ENCODE peak calls at places on chromosomes 7 and 10, in four cellular contexts. Q, U, W and Y are unnamed samples.

GRCh38 chr7:12719141-12719919 is 31.9 kb downstream of the ARL4A start:
- DNase-seq in Q (peak; percentile 52), U (no peak), W (peak; percentile 90), Y (no peak)

GRCh38 chr10:118276203-118276602 is 65.9 kb downstream of the FAM204A start:
- DNase-seq in Q (no peak), U (no peak), W (no peak), Y (no peak)

GRCh38 chr10:78335691-78336401 is 302.2 kb downstream of the RPS24 start:
- DNase-seq in Q (no peak), U (peak; percentile 51), W (peak; percentile 75), Y (no peak)

GRCh38 chr7:115135111-115135510 is 213.2 kb downstream of the MDFIC start:
- DNase-seq in Q (no peak), U (no peak), W (no peak), Y (no peak)

GRCh38 chr10:80168679-80169380 is 36.3 kb downstream of the PLAC9 start:
- DNase-seq in Q (no peak), U (peak; percentile 32), W (no peak), Y (no peak)

GRCh38 chr7:1725199-1725701 is 55.2 kb downstream of the ELFN1 start:
- DNase-seq in Q (no peak), U (peak; percentile 47), W (peak; percentile 17), Y (no peak)

GRCh38 chr7:73966941-73967831 is 60.8 kb upstream of the ELN start:
- DNase-seq in Q (no peak), U (peak; percentile 11), W (no peak), Y (no peak)

GRCh38 chr7:5422324-5423271 is 1.0 kb downstream of the TNRC18 start:
- DNase-seq in Q (no peak), U (no peak), W (peak; percentile 39), Y (peak; percentile 24)

GRCh38 chr10:47415520-47416304 is 31.6 kb upstream of the ZNF488 start:
- DNase-seq in Q (no peak), U (no peak), W (no peak), Y (no peak)

GRCh38 chr10:33643042-33643441 is 308.6 kb upstream of the NRP1 start:
- DNase-seq in Q (no peak), U (no peak), W (peak; percentile 75), Y (no peak)

GRCh38 chr7:132546366-132547145 is 29.7 kb downstream of the PLXNA4 start:
- DNase-seq in Q (no peak), U (no peak), W (no peak), Y (no peak)

GRCh38 chr7:44323381-44324203 is 1.8 kb downstream of the CAMK2B start:
- DNase-seq in Q (no peak), U (no peak), W (no peak), Y (no peak)

GRCh38 chr7:105218939-105219770 is 169.6 kb downstream of the SRPK2 start:
- DNase-seq in Q (no peak), U (no peak), W (peak; percentile 65), Y (no peak)

GRCh38 chr10:69449841-69450240 is 1.4 kb upstream of the TSPAN15 start:
- DNase-seq in Q (peak; percentile 64), U (peak; percentile 71), W (peak; percentile 50), Y (no peak)

GRCh38 chr10:74079028-74079913 is 71.4 kb downstream of the AP3M1 start:
- DNase-seq in Q (no peak), U (no peak), W (peak; percentile 39), Y (no peak)

GRCh38 chr10:74320717-74321116 is 169.7 kb downstream of the ADK start:
- DNase-seq in Q (no peak), U (no peak), W (no peak), Y (no peak)

GRCh38 chr7:154927624-154928125 is 75.2 kb downstream of the PAXIP1 start:
- DNase-seq in Q (peak; percentile 93), U (peak; percentile 70), W (peak; percentile 96), Y (peak; percentile 32)

GRCh38 chr10:21084700-21085099 is 187.6 kb upstream of the NEBL start:
- DNase-seq in Q (no peak), U (no peak), W (no peak), Y (no peak)

GRCh38 chr7:22564511-22565045 is 64.6 kb upstream of the STEAP1B start:
- DNase-seq in Q (no peak), U (no peak), W (peak; percentile 97), Y (no peak)

GRCh38 chr7:90816511-90817142 is 220.5 kb downstream of the CDK14 start:
- DNase-seq in Q (no peak), U (no peak), W (peak; percentile 97), Y (no peak)

GRCh38 chr7:66505009-66505408 is 123.7 kb upstream of the KCTD7 start:
- DNase-seq in Q (no peak), U (no peak), W (no peak), Y (no peak)

GRCh38 chr7:126529254-126529653 is 723.5 kb downstream of the GRM8 start:
- DNase-seq in Q (no peak), U (no peak), W (no peak), Y (no peak)

GRCh38 chr7:150936018-150936417 is 42.1 kb downstream of the KCNH2 start:
- DNase-seq in Q (no peak), U (no peak), W (no peak), Y (no peak)

GRCh38 chr10:5900247-5900646 is 10.2 kb downstream of the FBH1 start:
- DNase-seq in Q (no peak), U (no peak), W (no peak), Y (no peak)

GRCh38 chr7:131654668-131655326 is 98.4 kb upstream of the PODXL start:
- DNase-seq in Q (peak; percentile 86), U (peak; percentile 91), W (peak; percentile 77), Y (peak; percentile 81)

GRCh38 chr10:123299598-123299997 is 145.4 kb downstream of the BUB3 start:
- DNase-seq in Q (no peak), U (no peak), W (no peak), Y (no peak)

GRCh38 chr7:23065974-23066373 is 39.6 kb upstream of the KLHL7 start:
- DNase-seq in Q (no peak), U (no peak), W (peak; percentile 31), Y (no peak)

GRCh38 chr7:13988011-13988410 is 1.5 kb downstream of the ETV1 start:
- DNase-seq in Q (no peak), U (no peak), W (peak; percentile 67), Y (no peak)

GRCh38 chr7:73967832-73968295 is 60.1 kb upstream of the ELN start:
- DNase-seq in Q (no peak), U (peak; percentile 3), W (no peak), Y (no peak)

GRCh38 chr10:26269754-26270153 is 53.2 kb downstream of the GAD2 start:
- DNase-seq in Q (no peak), U (no peak), W (peak; percentile 17), Y (no peak)

GRCh38 chr10:34526186-34526585 is 288.9 kb downstream of the PARD3 start:
- DNase-seq in Q (no peak), U (no peak), W (peak; percentile 85), Y (no peak)

GRCh38 chr7:114851406-114852025 is 70.4 kb upstream of the MDFIC start:
- DNase-seq in Q (no peak), U (no peak), W (no peak), Y (no peak)

GRCh38 chr10:130261766-130262165 is 125.6 kb downstream of the GLRX3 start:
- DNase-seq in Q (no peak), U (no peak), W (no peak), Y (no peak)

GRCh38 chr7:143492799-143493568 is 15.3 kb downstream of the TAS2R41 start:
- DNase-seq in Q (no peak), U (no peak), W (peak; percentile 50), Y (no peak)

GRCh38 chr10:101745074-101745690 is 30.7 kb downstream of the FGF8 start:
- DNase-seq in Q (no peak), U (no peak), W (no peak), Y (no peak)

GRCh38 chr10:101749511-101750016 is 26.4 kb downstream of the FGF8 start:
- DNase-seq in Q (no peak), U (no peak), W (no peak), Y (no peak)

GRCh38 chr10:101752241-101752640 is 23.7 kb downstream of the FGF8 start:
- DNase-seq in Q (no peak), U (no peak), W (no peak), Y (no peak)

GRCh38 chr10:101748496-101748895 is 27.4 kb downstream of the FGF8 start:
- DNase-seq in Q (no peak), U (no peak), W (no peak), Y (no peak)

DNA sequence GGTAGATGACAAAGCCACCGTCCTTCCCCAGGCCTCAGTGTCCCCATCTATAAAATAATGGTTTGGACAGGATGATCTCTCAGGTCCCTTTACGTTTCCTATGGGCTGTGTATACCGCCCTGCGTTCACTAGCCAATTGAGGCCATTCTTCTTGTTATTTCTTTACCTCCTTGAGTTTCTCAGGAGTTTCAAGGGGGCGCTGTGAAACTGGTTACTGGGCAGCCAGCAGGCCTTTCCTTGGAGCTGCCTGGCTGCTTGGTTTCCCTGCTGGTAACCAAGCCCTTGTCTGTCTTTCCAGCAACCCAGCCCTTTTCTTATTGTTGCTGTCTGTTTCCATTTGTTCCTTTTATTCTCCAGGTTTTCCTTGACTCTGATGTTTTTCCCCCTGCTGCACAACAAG is 26.9 kb downstream of the FGF8 start:
- DNase-seq in Q (no peak), U (no peak), W (no peak), Y (no peak)
- TF ChIP-seq CTCF in Q (no peak), U (no peak), W (no peak), Y (no peak)

DNA sequence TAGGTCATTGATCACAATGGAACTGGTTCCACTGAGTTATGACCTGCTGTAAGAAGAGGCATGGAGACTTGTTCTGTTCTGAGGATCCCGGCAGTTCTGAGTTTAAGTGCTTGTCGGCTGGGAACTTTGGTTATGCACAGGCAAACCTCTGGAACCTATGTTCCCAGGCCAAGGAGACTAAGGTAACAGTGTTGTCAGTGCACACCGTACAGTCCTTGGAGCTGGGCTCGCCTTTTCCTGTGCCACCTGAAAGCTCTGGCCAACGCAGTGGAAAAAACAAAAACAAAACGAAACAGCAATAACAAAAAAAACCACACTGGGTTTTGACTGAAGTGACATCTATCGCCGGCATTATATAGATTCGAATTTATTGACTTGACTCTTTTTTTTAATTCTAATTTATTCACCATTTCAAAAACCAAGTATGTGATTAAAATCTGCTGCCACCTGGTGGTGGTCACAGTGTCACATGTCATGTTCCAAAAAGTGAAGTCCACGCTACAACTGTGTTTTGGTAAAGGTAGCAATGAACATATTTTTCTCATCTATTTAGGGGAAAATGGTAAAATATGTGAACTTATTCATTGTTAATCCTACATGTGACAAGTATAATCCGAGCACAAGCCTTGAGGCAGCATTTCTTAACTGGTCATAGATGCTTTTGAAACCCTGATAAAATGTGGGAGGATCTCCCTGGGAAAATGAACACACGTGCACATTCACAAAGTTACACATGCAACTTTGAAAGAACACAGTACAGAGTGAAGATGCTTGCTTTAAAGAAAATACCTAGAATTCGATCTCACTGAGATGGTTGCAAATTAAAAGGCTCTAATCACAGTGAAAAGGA is 113.8 kb upstream of the PPP2R2D start:
- DNase-seq in Q (no peak), U (peak; percentile 67), W (peak; percentile 53), Y (no peak)
- TF ChIP-seq CTCF in Q (peak; percentile 48), U (peak; percentile 88), W (peak; percentile 42), Y (no peak)

GRCh38 chr10:11175823-11176243 is 158.2 kb downstream of the CELF2 start:
- DNase-seq in Q (no peak), U (no peak), W (no peak), Y (no peak)
- TF ChIP-seq CTCF in Q (no peak), U (no peak), W (no peak), Y (no peak)

DNA sequence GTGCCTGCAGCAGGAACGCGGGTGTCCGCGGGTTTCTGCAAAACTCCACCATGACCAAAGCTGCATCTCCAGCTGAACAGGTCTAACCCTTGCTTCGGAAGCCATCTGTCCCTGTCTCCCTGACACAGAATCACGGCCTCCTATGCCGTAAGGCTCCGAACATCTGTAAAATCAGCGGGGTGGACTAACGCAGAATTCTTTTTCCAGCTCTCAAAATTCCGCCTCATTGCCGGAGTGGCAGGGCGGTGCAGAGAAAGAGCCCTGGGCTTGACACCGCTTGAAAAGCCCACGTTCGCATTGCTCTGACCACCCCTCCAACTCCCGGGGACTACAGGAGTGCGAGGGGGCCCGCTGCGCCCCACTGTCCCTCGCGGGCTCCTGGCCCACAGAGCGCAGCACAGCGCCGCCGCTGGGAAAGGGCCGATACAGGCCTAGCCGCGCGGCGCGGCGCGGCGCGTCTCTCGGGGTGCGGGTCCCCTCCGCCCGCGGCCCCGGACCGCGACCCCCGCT is 409 bp downstream of the DNMBP start:
- DNase-seq in Q (peak; percentile 53), U (peak; percentile 49), W (peak; percentile 39), Y (no peak)
- TF ChIP-seq CTCF in Q (no peak), U (no peak), W (peak; percentile 47), Y (no peak)